ENCODE peak calls at places on chromosomes 13 and 19, in seven cellular contexts. One of them, this sample, is unnamed.

GRCh38 chr19:18319591-18320135 is 3.2 kb downstream of the LSM4 start:
- DNase-seq in GM13976: no peak
- DNase-seq in nucleus accumbens: no peak
- DNase-seq in lung microvascular endothelial cell: no peak
- DNase-seq in CD8-positive, alpha-beta memory T cell: no peak
- DNase-seq in thoracic aorta: no peak
- DNase-seq in fibroblast of mammary gland: no peak
- DNase-seq in this sample: no peak

GRCh38 chr19:2426661-2427322 is 594 bp downstream of the TIMM13 start:
- DNase-seq in GM13976: peak
- DNase-seq in nucleus accumbens: no peak
- DNase-seq in lung microvascular endothelial cell: peak
- DNase-seq in CD8-positive, alpha-beta memory T cell: no peak
- DNase-seq in thoracic aorta: no peak
- DNase-seq in fibroblast of mammary gland: peak
- DNase-seq in this sample: peak

GRCh38 chr13:98326274-98326673 is 149.2 kb upstream of the RNF113B start:
- DNase-seq in GM13976: no peak
- DNase-seq in nucleus accumbens: no peak
- DNase-seq in lung microvascular endothelial cell: no peak
- DNase-seq in CD8-positive, alpha-beta memory T cell: no peak
- DNase-seq in thoracic aorta: no peak
- DNase-seq in fibroblast of mammary gland: no peak
- DNase-seq in this sample: peak

GRCh38 chr19:15717781-15718180 is 10.0 kb upstream of the OR10H2 start:
- DNase-seq in GM13976: no peak
- DNase-seq in nucleus accumbens: no peak
- DNase-seq in lung microvascular endothelial cell: no peak
- DNase-seq in CD8-positive, alpha-beta memory T cell: no peak
- DNase-seq in thoracic aorta: no peak
- DNase-seq in fibroblast of mammary gland: no peak
- DNase-seq in this sample: no peak

GRCh38 chr19:5354403-5354802 is 13.8 kb upstream of the PTPRS start:
- DNase-seq in GM13976: peak
- DNase-seq in nucleus accumbens: no peak
- DNase-seq in lung microvascular endothelial cell: no peak
- DNase-seq in CD8-positive, alpha-beta memory T cell: no peak
- DNase-seq in thoracic aorta: no peak
- DNase-seq in fibroblast of mammary gland: peak
- DNase-seq in this sample: peak

GRCh38 chr19:10998045-10998533 is 37.3 kb downstream of the SMARCA4 start:
- DNase-seq in GM13976: no peak
- DNase-seq in nucleus accumbens: no peak
- DNase-seq in lung microvascular endothelial cell: no peak
- DNase-seq in CD8-positive, alpha-beta memory T cell: no peak
- DNase-seq in thoracic aorta: no peak
- DNase-seq in fibroblast of mammary gland: peak
- DNase-seq in this sample: no peak

GRCh38 chr13:49791214-49791752 is 1.2 kb downstream of the KPNA3 start:
- DNase-seq in GM13976: peak
- DNase-seq in nucleus accumbens: no peak
- DNase-seq in lung microvascular endothelial cell: peak
- DNase-seq in CD8-positive, alpha-beta memory T cell: peak
- DNase-seq in thoracic aorta: no peak
- DNase-seq in fibroblast of mammary gland: peak
- DNase-seq in this sample: no peak

GRCh38 chr19:39157275-39157996 is 31.9 kb downstream of the PAK4 start:
- DNase-seq in GM13976: no peak
- DNase-seq in nucleus accumbens: no peak
- DNase-seq in lung microvascular endothelial cell: peak
- DNase-seq in CD8-positive, alpha-beta memory T cell: no peak
- DNase-seq in thoracic aorta: no peak
- DNase-seq in fibroblast of mammary gland: peak
- DNase-seq in this sample: no peak

GRCh38 chr19:54477650-54478049 is 4.6 kb upstream of the CDC42EP5 start:
- DNase-seq in GM13976: no peak
- DNase-seq in nucleus accumbens: no peak
- DNase-seq in lung microvascular endothelial cell: no peak
- DNase-seq in CD8-positive, alpha-beta memory T cell: no peak
- DNase-seq in thoracic aorta: no peak
- DNase-seq in fibroblast of mammary gland: no peak
- DNase-seq in this sample: peak

GRCh38 chr13:100837611-100838010 is 163.0 kb upstream of the TMTC4 start:
- DNase-seq in GM13976: no peak
- DNase-seq in nucleus accumbens: no peak
- DNase-seq in lung microvascular endothelial cell: no peak
- DNase-seq in CD8-positive, alpha-beta memory T cell: no peak
- DNase-seq in thoracic aorta: no peak
- DNase-seq in fibroblast of mammary gland: no peak
- DNase-seq in this sample: no peak

GRCh38 chr13:26679945-26680516 is 80.6 kb downstream of the GPR12 start:
- DNase-seq in GM13976: no peak
- DNase-seq in nucleus accumbens: no peak
- DNase-seq in lung microvascular endothelial cell: no peak
- DNase-seq in CD8-positive, alpha-beta memory T cell: no peak
- DNase-seq in thoracic aorta: no peak
- DNase-seq in fibroblast of mammary gland: peak
- DNase-seq in this sample: peak

GRCh38 chr19:54473071-54473941 is at the start of gene CDC42EP5:
- DNase-seq in GM13976: peak
- DNase-seq in nucleus accumbens: no peak
- DNase-seq in lung microvascular endothelial cell: peak
- DNase-seq in CD8-positive, alpha-beta memory T cell: no peak
- DNase-seq in thoracic aorta: no peak
- DNase-seq in fibroblast of mammary gland: peak
- DNase-seq in this sample: peak

GRCh38 chr19:3366761-3367571 is 583 bp downstream of the NFIC start:
- DNase-seq in GM13976: peak
- DNase-seq in nucleus accumbens: peak
- DNase-seq in lung microvascular endothelial cell: no peak
- DNase-seq in CD8-positive, alpha-beta memory T cell: no peak
- DNase-seq in thoracic aorta: no peak
- DNase-seq in fibroblast of mammary gland: no peak
- DNase-seq in this sample: no peak

GRCh38 chr13:34161829-34162544 is 344.0 kb downstream of the RFC3 start:
- DNase-seq in GM13976: no peak
- DNase-seq in nucleus accumbens: no peak
- DNase-seq in lung microvascular endothelial cell: peak
- DNase-seq in CD8-positive, alpha-beta memory T cell: no peak
- DNase-seq in thoracic aorta: no peak
- DNase-seq in fibroblast of mammary gland: peak
- DNase-seq in this sample: no peak

GRCh38 chr13:114069376-114070097 is 62.9 kb downstream of the RASA3 start:
- DNase-seq in GM13976: no peak
- DNase-seq in nucleus accumbens: no peak
- DNase-seq in lung microvascular endothelial cell: no peak
- DNase-seq in CD8-positive, alpha-beta memory T cell: no peak
- DNase-seq in thoracic aorta: no peak
- DNase-seq in fibroblast of mammary gland: no peak
- DNase-seq in this sample: no peak

GRCh38 chr13:40963927-40964326 is 55.2 kb downstream of the ELF1 start:
- DNase-seq in GM13976: no peak
- DNase-seq in nucleus accumbens: no peak
- DNase-seq in lung microvascular endothelial cell: peak
- DNase-seq in CD8-positive, alpha-beta memory T cell: no peak
- DNase-seq in thoracic aorta: no peak
- DNase-seq in fibroblast of mammary gland: peak
- DNase-seq in this sample: no peak

GRCh38 chr13:76890036-76890435 is 3.8 kb upstream of the KCTD12 start:
- DNase-seq in GM13976: no peak
- DNase-seq in nucleus accumbens: no peak
- DNase-seq in lung microvascular endothelial cell: no peak
- DNase-seq in CD8-positive, alpha-beta memory T cell: no peak
- DNase-seq in thoracic aorta: no peak
- DNase-seq in fibroblast of mammary gland: peak
- DNase-seq in this sample: no peak

GRCh38 chr19:44912854-44913253 is 1.6 kb upstream of the APOC1 start:
- DNase-seq in GM13976: no peak
- DNase-seq in nucleus accumbens: peak
- DNase-seq in lung microvascular endothelial cell: no peak
- DNase-seq in CD8-positive, alpha-beta memory T cell: no peak
- DNase-seq in thoracic aorta: no peak
- DNase-seq in fibroblast of mammary gland: no peak
- DNase-seq in this sample: no peak

GRCh38 chr13:72808917-72809500 is 27.1 kb downstream of the PIBF1 start:
- DNase-seq in GM13976: peak
- DNase-seq in nucleus accumbens: no peak
- DNase-seq in lung microvascular endothelial cell: peak
- DNase-seq in CD8-positive, alpha-beta memory T cell: no peak
- DNase-seq in thoracic aorta: no peak
- DNase-seq in fibroblast of mammary gland: peak
- DNase-seq in this sample: no peak

GRCh38 chr19:2327773-2328400 is 499 bp downstream of the LSM7 start:
- DNase-seq in GM13976: peak
- DNase-seq in nucleus accumbens: no peak
- DNase-seq in lung microvascular endothelial cell: peak
- DNase-seq in CD8-positive, alpha-beta memory T cell: peak
- DNase-seq in thoracic aorta: peak
- DNase-seq in fibroblast of mammary gland: peak
- DNase-seq in this sample: peak

GRCh38 chr19:6718741-6719539 is 1.5 kb downstream of the C3 start:
- DNase-seq in GM13976: peak
- DNase-seq in nucleus accumbens: no peak
- DNase-seq in lung microvascular endothelial cell: no peak
- DNase-seq in CD8-positive, alpha-beta memory T cell: peak
- DNase-seq in thoracic aorta: no peak
- DNase-seq in fibroblast of mammary gland: peak
- DNase-seq in this sample: peak

GRCh38 chr13:109465151-109465550 is 321.2 kb downstream of the IRS2 start:
- DNase-seq in GM13976: no peak
- DNase-seq in nucleus accumbens: no peak
- DNase-seq in lung microvascular endothelial cell: no peak
- DNase-seq in CD8-positive, alpha-beta memory T cell: no peak
- DNase-seq in thoracic aorta: no peak
- DNase-seq in fibroblast of mammary gland: peak
- DNase-seq in this sample: no peak

GRCh38 chr19:42179501-42179817 is 38.0 kb downstream of the DEDD2 start:
- DNase-seq in GM13976: no peak
- DNase-seq in nucleus accumbens: no peak
- DNase-seq in lung microvascular endothelial cell: no peak
- DNase-seq in CD8-positive, alpha-beta memory T cell: no peak
- DNase-seq in thoracic aorta: no peak
- DNase-seq in fibroblast of mammary gland: no peak
- DNase-seq in this sample: no peak

GRCh38 chr13:79581870-79582315 is 100.9 kb downstream of the NDFIP2 start:
- DNase-seq in GM13976: no peak
- DNase-seq in nucleus accumbens: peak
- DNase-seq in lung microvascular endothelial cell: peak
- DNase-seq in CD8-positive, alpha-beta memory T cell: no peak
- DNase-seq in thoracic aorta: no peak
- DNase-seq in fibroblast of mammary gland: peak
- DNase-seq in this sample: peak

GRCh38 chr19:8609210-8610040 is 1.1 kb downstream of the ADAMTS10 start:
- DNase-seq in GM13976: peak
- DNase-seq in nucleus accumbens: no peak
- DNase-seq in lung microvascular endothelial cell: peak
- DNase-seq in CD8-positive, alpha-beta memory T cell: no peak
- DNase-seq in thoracic aorta: peak
- DNase-seq in fibroblast of mammary gland: peak
- DNase-seq in this sample: peak

GRCh38 chr19:53908106-53908932 is 759 bp upstream of the CACNG7 start:
- DNase-seq in GM13976: peak
- DNase-seq in nucleus accumbens: peak
- DNase-seq in lung microvascular endothelial cell: peak
- DNase-seq in CD8-positive, alpha-beta memory T cell: no peak
- DNase-seq in thoracic aorta: no peak
- DNase-seq in fibroblast of mammary gland: peak
- DNase-seq in this sample: peak

GRCh38 chr13:94731028-94731427 is 18.7 kb upstream of the SOX21 start:
- DNase-seq in GM13976: no peak
- DNase-seq in nucleus accumbens: no peak
- DNase-seq in lung microvascular endothelial cell: no peak
- DNase-seq in CD8-positive, alpha-beta memory T cell: no peak
- DNase-seq in thoracic aorta: no peak
- DNase-seq in fibroblast of mammary gland: no peak
- DNase-seq in this sample: no peak

GRCh38 chr19:55075366-55075998 is at the start of gene EPS8L1:
- DNase-seq in GM13976: no peak
- DNase-seq in nucleus accumbens: no peak
- DNase-seq in lung microvascular endothelial cell: no peak
- DNase-seq in CD8-positive, alpha-beta memory T cell: no peak
- DNase-seq in thoracic aorta: no peak
- DNase-seq in fibroblast of mammary gland: no peak
- DNase-seq in this sample: peak

GRCh38 chr13:20191902-20192469 is 752 bp downstream of the GJB2 start:
- DNase-seq in GM13976: peak
- DNase-seq in nucleus accumbens: no peak
- DNase-seq in lung microvascular endothelial cell: peak
- DNase-seq in CD8-positive, alpha-beta memory T cell: no peak
- DNase-seq in thoracic aorta: no peak
- DNase-seq in fibroblast of mammary gland: peak
- DNase-seq in this sample: peak

GRCh38 chr19:45103200-45103624 is 10.2 kb downstream of the PPP1R37 start:
- DNase-seq in GM13976: peak
- DNase-seq in nucleus accumbens: no peak
- DNase-seq in lung microvascular endothelial cell: no peak
- DNase-seq in CD8-positive, alpha-beta memory T cell: peak
- DNase-seq in thoracic aorta: no peak
- DNase-seq in fibroblast of mammary gland: peak
- DNase-seq in this sample: no peak

This sample was measured in islet precursor cell.